ENCODE peak calls at places on chromosomes 12 and 14, in five cellular contexts. Z, F, V, Y and M are unnamed samples. For H3K36me3, the result is how much of the 10 kb centered on the place peaks cover.

GRCh38 chr12:47097276-47097896 is 17.6 kb upstream of the AMIGO2 start:
- DNase-seq in V (no peak), F (no peak), Z (no peak), Y (no peak), M (no peak)

GRCh38 chr14:23078692-23079116 is 16.2 kb downstream of the ACIN1 start:
- DNase-seq in Y (no peak), F (no peak), V (peak), Z (no peak), M (no peak)

GRCh38 chr14:95045836-95046430 is 111.4 kb downstream of the DICER1 start:
- DNase-seq in F (no peak), Z (no peak), Y (no peak), V (no peak), M (no peak)

GRCh38 chr12:108519558-108519957 is 4.5 kb downstream of the FICD start:
- DNase-seq in Y (no peak), Z (peak), F (no peak), V (no peak), M (no peak)

GRCh38 chr12:3420693-3421092 is 70.3 kb upstream of the PRMT8 start:
- DNase-seq in Z (no peak), F (no peak), V (no peak), Y (no peak), M (no peak)

GRCh38 chr14:100375273-100375962 is 52.3 kb downstream of the SLC25A47 start:
- DNase-seq in F (peak), Z (peak), V (peak), Y (peak), M (peak)

GRCh38 chr12:94769746-94770396 is 119.5 kb upstream of the TMCC3 start:
- DNase-seq in Y (no peak), F (no peak), V (no peak), Z (no peak), M (peak)

GRCh38 chr12:5318874-5319273 is 113.0 kb upstream of the NTF3 start:
- DNase-seq in Z (no peak), Y (no peak), V (no peak), F (peak), M (no peak)

GRCh38 chr14:59103396-59103795 is 85.1 kb upstream of the DAAM1 start:
- DNase-seq in Z (no peak), V (no peak), F (no peak), Y (no peak), M (no peak)

GRCh38 chr12:76030378-76031080 is 1.0 kb downstream of the PHLDA1 start:
- DNase-seq in Y (no peak), Z (peak), F (no peak), V (no peak), M (no peak)

GRCh38 chr12:115943310-115943629 is 334.2 kb downstream of the MED13L start:
- DNase-seq in Y (no peak), V (no peak), F (no peak), Z (no peak), M (no peak)

GRCh38 chr14:100774164-100774537 is 47.5 kb downstream of the DLK1 start:
- DNase-seq in Y (no peak), V (no peak), F (no peak), Z (no peak), M (no peak)

GRCh38 chr14:104776961-104777807 is 18.4 kb downstream of the AKT1 start:
- DNase-seq in V (no peak), F (no peak), Y (no peak), Z (no peak), M (no peak)

GRCh38 chr14:104777808-104778249 is 17.7 kb downstream of the AKT1 start:
- DNase-seq in Y (no peak), F (no peak), V (no peak), Z (no peak), M (no peak)

GRCh38 chr14:104779776-104780512 is 15.6 kb downstream of the AKT1 start:
- DNase-seq in Z (no peak), V (no peak), Y (no peak), F (no peak), M (no peak)

GRCh38 chr14:104780513-104781030 is 15.0 kb downstream of the AKT1 start:
- DNase-seq in F (no peak), Z (no peak), Y (no peak), V (no peak), M (no peak)

DNA sequence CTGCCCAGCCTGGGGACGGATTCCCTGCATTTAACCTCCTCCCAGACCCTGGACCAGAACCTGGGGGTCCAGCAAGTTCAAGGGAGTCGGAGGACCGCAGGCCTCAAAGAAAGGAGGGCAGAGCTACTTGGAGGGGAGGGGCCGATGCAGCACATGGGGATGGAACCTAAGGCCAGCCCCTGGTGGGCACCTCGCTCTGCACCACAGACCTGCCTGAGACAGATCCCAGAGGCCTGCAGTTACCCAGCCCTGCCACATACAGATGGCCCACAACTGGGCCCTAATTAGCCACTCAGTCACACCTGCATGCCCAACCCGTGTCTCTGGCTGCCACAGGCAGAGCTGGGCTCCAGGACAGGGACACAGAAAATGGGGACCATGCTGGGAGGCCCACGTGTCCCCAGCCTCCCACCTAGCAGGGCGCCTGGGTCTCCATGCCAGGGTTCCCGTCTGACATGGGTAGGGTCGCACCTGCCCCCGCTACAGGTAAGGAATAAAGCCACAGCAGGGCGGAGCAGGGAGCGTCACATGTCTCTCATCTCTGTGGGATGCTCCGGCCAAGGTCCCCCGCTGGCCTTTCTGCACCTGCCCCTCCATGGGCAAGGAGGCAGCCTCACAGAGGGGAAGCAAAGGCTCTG is 16.7 kb downstream of the AKT1 start:
- DNase-seq in V (no peak), Y (no peak), F (no peak), Z (no peak), M (no peak)
- H3K36me3 ChIP-seq in V (under half), Y (under half), F (under half), Z (under half), M (under half)

GRCh38 chr12:30823140-30823669 is 68.5 kb upstream of the CAPRIN2 start:
- DNase-seq in F (no peak), Z (no peak), V (no peak), Y (no peak), M (no peak)
- TF ChIP-seq MAX in F (no peak), Z (no peak), V (no peak), Y (no peak), M (no peak)

GRCh38 chr12:118046430-118046829 is 14.5 kb downstream of the WSB2 start:
- DNase-seq in Z (no peak), F (no peak), V (no peak), Y (no peak), M (no peak)
- H3K36me3 ChIP-seq in Z (under half), F (under half), V (under half), Y (under half), M (under half)

GRCh38 chr12:11765817-11766794 is 116.6 kb downstream of the ETV6 start:
- DNase-seq in Y (no peak), F (no peak), Z (no peak), V (no peak), M (peak)
- TF ChIP-seq MAX in Y (no peak), F (no peak), Z (no peak), V (no peak), M (no peak)

DNA sequence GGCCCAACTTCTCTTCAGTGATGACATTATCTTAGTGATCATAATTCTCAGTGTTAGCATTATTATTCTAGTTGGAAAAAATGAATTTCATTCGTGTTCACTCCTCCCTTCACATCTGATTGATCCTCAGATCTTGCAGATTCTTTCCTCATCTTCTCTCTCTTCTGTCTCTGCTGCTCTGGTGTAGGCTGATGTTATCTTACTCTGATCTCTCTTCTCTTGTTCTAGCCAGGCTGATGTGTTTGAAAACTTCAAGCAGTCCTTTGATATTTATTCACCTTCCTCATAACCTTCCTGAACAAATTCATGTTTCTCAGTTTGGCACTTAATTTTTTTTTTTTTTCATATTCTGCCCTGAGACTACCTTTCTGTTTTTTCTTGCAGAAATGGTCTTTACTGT is 5.6 kb upstream of the TBK1 start:
- DNase-seq in V (no peak), F (no peak), Y (no peak), Z (no peak), M (no peak)
- H3K36me3 ChIP-seq in V (under half), F (under half), Y (under half), Z (half or more), M (under half)

GRCh38 chr12:121167232-121167820 is 34.6 kb downstream of the P2RX7 start:
- DNase-seq in Z (no peak), V (no peak), F (no peak), Y (no peak), M (no peak)
- TF ChIP-seq MAX in Z (no peak), V (no peak), F (no peak), Y (no peak), M (no peak)